ENCODE peak calls at places on chromosomes 16 and 17, in four cellular contexts. Z is HCT116, Y is HepG2, N is K562. T is an unnamed sample.

GRCh38 chr17:34633351-34633750 is 54.0 kb downstream of the TMEM132E start:
- DNase-seq in Z (no peak), Y (no peak), N (no peak), T (no peak)

GRCh38 chr17:77214743-77215142 is 74.0 kb downstream of the SEC14L1 start:
- DNase-seq in Z (peak), Y (peak), N (no peak), T (peak)

GRCh38 chr17:82365586-82366295 is 5.8 kb upstream of the UTS2R start:
- DNase-seq in Z (no peak), Y (no peak), N (no peak), T (no peak)

GRCh38 chr17:55768946-55769624 is 18.2 kb downstream of the PCTP start:
- DNase-seq in Z (no peak), Y (no peak), N (no peak), T (no peak)

GRCh38 chr17:65115721-65116312 is 21.4 kb upstream of the RGS9 start:
- DNase-seq in Z (no peak), Y (no peak), N (no peak), T (no peak)

GRCh38 chr17:78558181-78558850 is 18.9 kb downstream of the DNAH17 start:
- DNase-seq in Z (peak), Y (peak), N (peak), T (no peak)

GRCh38 chr16:21100447-21100846 is 50.2 kb downstream of the DNAH3 start:
- DNase-seq in Z (peak), Y (no peak), N (no peak), T (no peak)

GRCh38 chr16:20383106-20384029 is 21.2 kb downstream of the PDILT start:
- DNase-seq in Z (peak), Y (peak), N (peak), T (peak)

DNA sequence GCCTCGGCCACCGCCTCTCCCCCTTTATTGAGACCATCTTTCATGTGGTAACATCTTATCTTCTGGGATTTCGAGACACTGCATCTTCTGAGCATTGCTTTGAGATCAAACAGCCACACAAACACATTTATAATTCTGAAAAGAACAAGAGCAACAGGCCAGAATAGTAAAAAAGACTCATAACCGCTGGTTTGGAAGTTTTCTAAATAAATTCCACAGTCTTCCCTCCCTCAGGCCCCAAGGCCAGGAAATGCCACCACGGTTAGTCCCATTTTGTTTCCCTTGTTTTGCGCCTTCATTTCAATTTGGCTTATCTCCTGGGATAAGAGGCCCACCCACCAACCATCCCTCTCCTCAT is 25.3 kb downstream of the LITAF start:
- DNase-seq in Z (no peak), Y (no peak), N (no peak), T (no peak)
- TF ChIP-seq FOSL1 in Z (no peak), Y (no peak), N (no peak), T (no peak)

GRCh38 chr16:73193464-73193863 is 145.5 kb upstream of the ZFHX3 start:
- DNase-seq in Z (no peak), Y (no peak), N (no peak), T (no peak)

GRCh38 chr16:73192227-73192894 is 144.4 kb upstream of the ZFHX3 start:
- DNase-seq in Z (no peak), Y (no peak), N (no peak), T (no peak)

GRCh38 chr16:73197598-73197997 is 149.7 kb upstream of the ZFHX3 start:
- DNase-seq in Z (no peak), Y (no peak), N (no peak), T (no peak)

GRCh38 chr16:73199214-73199613 is 151.3 kb upstream of the ZFHX3 start:
- DNase-seq in Z (no peak), Y (no peak), N (no peak), T (no peak)

GRCh38 chr16:73196670-73197069 is 148.7 kb upstream of the ZFHX3 start:
- DNase-seq in Z (peak), Y (peak), N (peak), T (peak)
- TF ChIP-seq FOSL1 in Z (no peak), Y (no peak), N (no peak), T (no peak)

DNA sequence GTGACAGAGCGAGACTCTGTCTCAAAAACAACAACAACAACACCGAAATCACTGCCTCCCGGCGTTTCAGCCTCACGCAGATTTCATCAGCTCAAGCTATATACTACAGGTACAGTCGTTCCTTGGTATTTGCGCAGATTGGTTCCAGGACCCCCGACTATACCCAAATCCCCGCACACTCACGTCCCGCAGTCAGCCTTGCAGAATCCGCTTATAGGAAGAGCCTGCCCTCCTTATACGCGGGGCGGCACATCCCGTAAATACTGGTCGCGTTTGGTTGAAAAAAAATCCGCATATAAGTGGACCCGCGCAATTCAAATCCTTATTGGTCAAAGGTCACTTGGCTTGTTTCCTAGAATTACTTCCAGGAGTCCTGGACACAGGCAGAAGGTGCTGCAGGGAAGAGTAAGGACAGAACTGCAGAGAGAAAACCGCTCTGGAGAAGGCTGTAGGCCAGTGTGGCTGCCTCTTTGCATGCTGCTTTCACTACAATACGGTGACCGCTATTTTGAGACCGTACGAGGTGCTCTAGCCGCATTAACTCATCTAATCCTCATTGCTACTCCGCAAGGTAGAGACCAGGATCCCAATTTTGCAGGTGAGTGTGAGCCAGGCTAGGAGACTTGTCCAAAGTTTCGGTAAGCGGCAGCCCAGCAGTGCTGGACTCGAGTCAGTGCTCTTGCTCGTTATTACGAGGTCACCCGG is 718 bp downstream of the NDUFAB1 start:
- DNase-seq in Z (no peak), Y (peak), N (no peak), T (no peak)
- TF ChIP-seq FOSL1 in Z (no peak), Y (no peak), N (no peak), T (no peak)

DNA sequence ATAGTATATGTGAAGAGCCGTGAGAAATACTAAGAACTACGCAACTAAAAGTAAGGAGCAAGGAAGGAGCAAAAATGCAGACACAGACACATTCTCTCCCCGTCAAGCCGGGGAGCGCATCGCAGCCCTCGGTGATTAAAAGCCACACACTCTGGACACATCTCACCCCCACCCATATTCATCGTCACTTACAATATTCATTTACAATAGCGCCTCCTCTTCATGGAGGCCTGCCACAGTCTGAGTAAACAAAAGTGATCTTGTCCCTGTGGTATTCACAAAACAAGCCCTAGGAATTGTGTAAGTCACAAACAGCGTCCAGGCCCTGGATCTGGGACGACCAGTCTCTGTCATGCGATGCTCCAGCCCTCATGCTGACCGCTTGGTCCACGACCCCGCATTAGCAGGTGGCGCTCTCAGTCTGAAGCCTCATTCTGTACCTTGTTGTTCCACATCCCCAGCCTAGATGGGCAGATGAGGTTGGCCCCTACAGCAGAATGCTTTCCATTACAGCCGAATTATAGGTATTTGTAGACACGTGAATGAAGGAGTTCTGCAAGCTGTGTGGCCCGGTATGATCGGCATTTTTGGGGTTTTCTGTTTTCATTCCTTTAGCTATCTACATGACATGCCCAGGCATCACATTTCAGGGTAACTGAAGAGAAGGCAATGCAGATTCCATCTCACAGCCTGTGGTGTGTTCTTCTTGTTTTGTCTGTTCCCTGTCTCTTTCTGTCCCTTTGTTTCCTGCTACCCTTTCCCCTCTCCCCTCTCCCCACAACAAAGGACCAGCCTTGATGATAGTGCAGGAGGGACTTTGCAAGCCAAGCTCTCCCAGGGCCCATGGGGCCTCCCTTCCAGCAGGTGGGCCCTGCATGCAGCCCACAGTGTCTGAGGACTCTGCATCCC is 207.1 kb downstream of the RPTOR start:
- DNase-seq in Z (no peak), Y (peak), N (no peak), T (no peak)
- TF ChIP-seq FOSL1 in Z (no peak), Y (no peak), N (no peak), T (no peak)

T was measured in H1.